ENCODE peak calls at places on chromosomes 2 and 18, in seven cellular contexts. S is H1, A is neuronal stem cell, V is mesendoderm, M is IMR-90, P is H9, X is trophoblast cell. Y is an unnamed sample.

GRCh38 chr2:119228964-119229363 is 5.3 kb downstream of the STEAP3 start:
- DNase-seq in X (no peak), S (no peak), P (no peak), A (no peak), V (no peak), M (no peak), Y (no peak)

GRCh38 chr18:57895182-57895581 is 92.1 kb upstream of the ATP8B1 start:
- DNase-seq in P (no peak), V (no peak), X (no peak), A (no peak), M (no peak), S (no peak), Y (no peak)

GRCh38 chr2:219691551-219691950 is 64.1 kb downstream of the SLC4A3 start:
- DNase-seq in M (no peak), P (no peak), S (no peak), A (no peak), X (no peak), V (no peak), Y (no peak)

GRCh38 chr2:74415762-74416395 is 5.5 kb downstream of the C2orf81 start:
- DNase-seq in M (no peak), P (no peak), S (no peak), V (no peak), A (no peak), X (no peak), Y (no peak)

GRCh38 chr2:42925742-42926437 is 133.5 kb upstream of the HAAO start:
- DNase-seq in V (no peak), A (no peak), X (peak), S (no peak), M (no peak), P (no peak), Y (no peak)

GRCh38 chr2:195848119-195848899 is 191.3 kb downstream of the SLC39A10 start:
- DNase-seq in S (no peak), V (no peak), P (no peak), X (no peak), M (no peak), A (no peak), Y (no peak)

GRCh38 chr2:187922841-187923240 is 368.6 kb upstream of the TFPI start:
- DNase-seq in P (no peak), A (no peak), M (peak), S (no peak), X (no peak), V (no peak), Y (peak)

GRCh38 chr2:237564526-237565131 is 1.7 kb upstream of the PRLH start:
- DNase-seq in P (no peak), V (no peak), X (no peak), A (no peak), M (no peak), S (no peak), Y (no peak)

GRCh38 chr2:188937228-188938220 is 36.6 kb upstream of the COL3A1 start:
- DNase-seq in A (no peak), P (no peak), X (no peak), V (no peak), M (peak), S (no peak), Y (peak)

GRCh38 chr2:176138526-176139169 is 9.1 kb downstream of the HOXD8 start:
- DNase-seq in A (no peak), V (no peak), P (peak), M (no peak), S (peak), X (no peak), Y (no peak)

GRCh38 chr2:229713371-229714079 is 830 bp downstream of the DNER start:
- DNase-seq in S (peak), P (peak), A (peak), M (no peak), V (peak), X (no peak), Y (peak)

GRCh38 chr2:180876506-180876905 is 103.9 kb upstream of the UBE2E3 start:
- DNase-seq in A (no peak), V (no peak), P (no peak), X (no peak), M (no peak), S (no peak), Y (no peak)

GRCh38 chr2:218263817-218264611 is 3.2 kb downstream of the GPBAR1 start:
- DNase-seq in X (no peak), M (no peak), P (no peak), A (no peak), S (no peak), V (no peak), Y (peak)

GRCh38 chr2:54947121-54947520 is 103.1 kb downstream of the RTN4 start:
- DNase-seq in X (no peak), M (no peak), P (no peak), V (no peak), S (no peak), A (no peak), Y (no peak)

GRCh38 chr2:15807418-15808220 is 132.7 kb upstream of the MYCN start:
- DNase-seq in V (no peak), M (no peak), X (no peak), S (no peak), A (no peak), P (no peak), Y (no peak)

GRCh38 chr2:393711-394696 is 106.1 kb upstream of the ALKAL2 start:
- DNase-seq in V (peak), P (no peak), M (no peak), X (peak), A (peak), S (no peak), Y (no peak)

GRCh38 chr18:32271649-32272324 is 81.9 kb downstream of the MEP1B start:
- DNase-seq in P (no peak), A (no peak), S (no peak), X (peak), V (peak), M (peak), Y (peak)

GRCh38 chr2:165621086-165621560 is 151.6 kb downstream of the CSRNP3 start:
- DNase-seq in S (no peak), A (no peak), V (no peak), X (no peak), P (no peak), M (no peak), Y (peak)

GRCh38 chr2:84927275-84927627 is 21.8 kb downstream of the TMSB10 start:
- DNase-seq in A (no peak), M (no peak), V (no peak), X (no peak), S (no peak), P (no peak), Y (no peak)
- H3K9ac ChIP-seq in A (no peak), M (no peak), V (no peak), X (no peak), S (no peak), P (no peak), Y (peak)

GRCh38 chr18:11859903-11860407 is 8.7 kb downstream of the CHMP1B start:
- DNase-seq in P (no peak), X (peak), A (no peak), S (peak), M (peak), V (peak), Y (peak)
- H4K8ac ChIP-seq in P (no peak), X (no peak), A (no peak), S (no peak), M (peak), V (no peak), Y (no peak)

DNA sequence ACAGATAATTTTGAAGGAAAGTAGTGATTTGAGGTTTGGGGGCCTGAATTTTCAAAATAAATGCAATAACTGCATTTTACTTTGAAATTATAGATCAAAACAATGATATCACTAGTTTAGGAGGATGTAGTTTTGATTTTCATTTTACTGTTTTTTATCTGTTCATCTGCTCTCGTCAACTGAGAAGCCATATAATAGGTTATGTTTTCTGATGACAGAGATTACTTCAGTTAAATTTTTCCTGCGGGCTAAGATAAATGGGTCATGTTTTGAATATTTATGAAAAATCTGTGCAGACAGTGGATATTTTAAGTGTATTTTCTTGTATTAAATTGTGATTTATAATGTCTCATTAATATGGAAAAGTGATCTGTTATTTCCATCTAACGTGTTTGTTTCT is 573.4 kb downstream of the CPS1 start:
- DNase-seq in A (no peak), X (no peak), S (no peak), V (no peak), M (no peak), P (no peak), Y (no peak)
- H3K18ac ChIP-seq in A (no peak), X (no peak), S (no peak), V (no peak), M (no peak), P (no peak), Y (no peak)

DNA sequence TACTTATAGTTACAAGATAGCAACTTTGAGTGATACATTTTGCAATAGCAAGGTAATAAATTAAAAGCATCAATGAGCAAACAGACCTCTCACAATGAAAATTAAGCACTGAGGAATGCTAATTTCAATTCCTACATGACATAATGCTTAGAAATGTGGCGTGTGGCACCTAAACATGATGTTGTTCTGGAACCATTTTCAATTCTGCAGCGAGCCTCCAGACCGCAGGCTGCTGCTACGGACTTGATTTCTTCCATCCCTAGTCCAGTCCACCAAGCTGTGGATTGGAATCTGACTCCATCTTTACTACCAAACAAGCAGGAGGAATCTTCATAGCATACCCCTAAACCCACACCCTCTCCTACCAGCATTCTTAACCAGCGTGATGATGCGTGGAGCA is 58.7 kb upstream of the ZNF397 start:
- DNase-seq in S (no peak), P (no peak), M (no peak), A (no peak), X (no peak), V (no peak), Y (no peak)
- H3K9ac ChIP-seq in S (no peak), P (no peak), M (no peak), A (peak), X (no peak), V (no peak), Y (no peak)

GRCh38 chr2:100812141-100812540 is 7.8 kb upstream of the NPAS2 start:
- DNase-seq in P (no peak), M (no peak), V (no peak), A (no peak), S (no peak), X (no peak), Y (no peak)
- H4K8ac ChIP-seq in P (no peak), M (no peak), V (no peak), A (no peak), S (no peak), X (no peak), Y (no peak)

DNA sequence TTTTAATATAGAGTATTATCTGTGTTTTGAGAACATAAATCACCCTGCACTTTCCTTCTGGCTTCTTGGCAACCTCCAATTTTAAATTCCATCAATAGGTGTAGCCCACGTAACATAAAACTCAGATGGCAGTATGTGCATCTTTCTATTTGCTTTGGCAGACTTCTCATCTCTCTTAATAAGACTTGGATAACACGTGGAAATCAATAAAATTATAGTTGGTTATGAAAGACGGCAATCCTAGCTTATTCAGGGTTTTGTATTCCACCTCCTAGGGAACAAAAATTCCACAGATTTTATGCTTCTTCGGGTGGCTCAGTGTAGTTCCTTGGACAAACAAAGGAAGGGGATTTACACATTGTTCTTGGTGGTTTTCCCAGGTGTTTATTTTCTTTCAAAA is 299.3 kb downstream of the RND3 start:
- DNase-seq in V (no peak), S (no peak), A (no peak), M (no peak), X (no peak), P (no peak), Y (no peak)
- H3K18ac ChIP-seq in V (no peak), S (no peak), A (no peak), M (no peak), X (no peak), P (no peak), Y (no peak)

GRCh38 chr2:108593547-108594098 is 59.4 kb downstream of the LIMS1 start:
- DNase-seq in P (no peak), S (no peak), A (no peak), M (peak), X (no peak), V (peak), Y (peak)
- H3K9ac ChIP-seq in P (no peak), S (no peak), A (no peak), M (peak), X (no peak), V (no peak), Y (peak)

GRCh38 chr2:83017366-83018090 is 1441.6 kb downstream of the SUCLG1 start:
- DNase-seq in V (no peak), P (no peak), A (no peak), X (no peak), S (no peak), M (no peak), Y (no peak)
- H4K8ac ChIP-seq in V (no peak), P (no peak), A (no peak), X (no peak), S (no peak), M (no peak), Y (no peak)

DNA sequence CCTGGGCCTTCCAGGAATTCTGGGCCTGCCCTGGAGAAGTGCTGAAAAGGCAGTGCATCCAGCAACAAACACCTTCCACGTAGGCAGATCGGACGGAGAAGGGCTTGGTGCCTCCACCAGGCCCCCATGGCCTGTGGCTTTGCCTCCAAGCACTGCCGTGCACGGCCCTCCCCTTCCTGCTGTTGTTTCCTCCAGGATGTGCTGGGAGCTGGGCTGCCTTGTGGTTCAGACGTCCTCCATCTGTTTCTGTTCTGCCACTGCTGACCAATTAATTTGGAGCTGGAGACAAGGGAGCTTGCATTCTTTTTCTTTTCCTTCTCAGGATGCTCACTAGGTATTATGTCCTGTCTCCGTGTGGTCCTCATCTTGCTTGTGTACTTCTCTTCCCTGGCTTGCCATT is 197.0 kb downstream of the HRH4 start:
- DNase-seq in V (no peak), X (no peak), P (no peak), S (no peak), M (no peak), A (no peak), Y (peak)
- H3K18ac ChIP-seq in V (no peak), X (no peak), P (no peak), S (no peak), M (peak), A (no peak), Y (no peak)

Y was measured in mesenchymal stem cell.